ENCODE peak calls at places on chromosomes 2 and 18, in nine cellular contexts. S is adrenal gland, A is HCT116, F is thyroid gland, K is K562, D is breast epithelium, M is uterus, B is ovary, U is heart left ventricle. T is an unnamed sample.

GRCh38 chr2:84959045-84959493 is 11.9 kb upstream of the KCMF1 start:
- DNase-seq in S (no peak), F (no peak), M (no peak), A (peak; percentile 57), K (no peak), B (no peak), D (no peak), U (no peak), T (no peak)

GRCh38 chr18:42174909-42175308 is 219.9 kb downstream of the PIK3C3 start:
- DNase-seq in D (no peak), A (no peak), U (no peak), B (no peak), F (peak; percentile 25), K (no peak), S (no peak), M (no peak), T (no peak)

GRCh38 chr2:239204143-239204875 is 196.5 kb downstream of the HDAC4 start:
- DNase-seq in K (no peak), F (no peak), B (no peak), M (no peak), U (no peak), A (no peak), D (no peak), S (no peak), T (no peak)

GRCh38 chr18:24773101-24773500 is 312.7 kb downstream of the HRH4 start:
- DNase-seq in A (no peak), D (no peak), F (no peak), M (no peak), U (no peak), K (no peak), B (no peak), S (no peak), T (no peak)

GRCh38 chr2:156784034-156784433 is 347.9 kb downstream of the GPD2 start:
- DNase-seq in S (no peak), U (no peak), D (no peak), F (no peak), B (no peak), K (no peak), M (no peak), A (no peak), T (no peak)

GRCh38 chr18:77206676-77207370 is 42.8 kb upstream of the GALR1 start:
- DNase-seq in B (peak; percentile 74), A (no peak), D (no peak), F (peak; percentile 29), M (peak; percentile 79), K (no peak), U (no peak), S (no peak), T (no peak)

GRCh38 chr18:36284671-36285295 is 12.7 kb upstream of the FHOD3 start:
- DNase-seq in U (no peak), A (peak; percentile 60), F (peak; percentile 44), M (no peak), D (no peak), K (peak; percentile 51), S (peak; percentile 74), B (peak; percentile 66), T (no peak)

GRCh38 chr2:134660619-134661403 is 58.0 kb downstream of the TMEM163 start:
- DNase-seq in S (no peak), K (no peak), F (no peak), U (no peak), A (no peak), B (no peak), M (no peak), D (no peak), T (no peak)

GRCh38 chr2:27171351-27171848 is 22.6 kb downstream of the TCF23 start:
- DNase-seq in M (no peak), F (no peak), K (no peak), B (no peak), U (no peak), S (no peak), A (no peak), D (no peak), T (no peak)

GRCh38 chr2:19228092-19228670 is 130.2 kb downstream of the OSR1 start:
- DNase-seq in M (no peak), F (no peak), K (no peak), D (no peak), A (no peak), S (no peak), U (no peak), B (no peak), T (no peak)

GRCh38 chr2:54634012-54634411 is 89.5 kb upstream of the EML6 start:
- DNase-seq in M (no peak), B (no peak), S (no peak), U (no peak), K (no peak), F (no peak), A (no peak), D (no peak), T (no peak)

GRCh38 chr2:182378759-182379158 is 48.1 kb downstream of the PDE1A start:
- DNase-seq in D (no peak), A (no peak), M (no peak), U (no peak), S (no peak), F (no peak), B (no peak), K (no peak), T (no peak)

GRCh38 chr2:86025229-86025820 is 80.4 kb downstream of the POLR1A start:
- DNase-seq in F (peak; percentile 42), K (no peak), U (no peak), S (no peak), M (no peak), D (no peak), B (no peak), A (no peak), T (no peak)

GRCh38 chr2:26559556-26559955 is 81.6 kb downstream of the CIB4 start:
- DNase-seq in B (no peak), S (no peak), U (no peak), F (no peak), A (no peak), D (no peak), K (no peak), M (no peak), T (no peak)

GRCh38 chr2:197297262-197297661 is 13.3 kb downstream of the ANKRD44 start:
- DNase-seq in F (no peak), K (no peak), M (no peak), D (no peak), U (no peak), A (no peak), B (no peak), S (no peak), T (no peak)

DNA sequence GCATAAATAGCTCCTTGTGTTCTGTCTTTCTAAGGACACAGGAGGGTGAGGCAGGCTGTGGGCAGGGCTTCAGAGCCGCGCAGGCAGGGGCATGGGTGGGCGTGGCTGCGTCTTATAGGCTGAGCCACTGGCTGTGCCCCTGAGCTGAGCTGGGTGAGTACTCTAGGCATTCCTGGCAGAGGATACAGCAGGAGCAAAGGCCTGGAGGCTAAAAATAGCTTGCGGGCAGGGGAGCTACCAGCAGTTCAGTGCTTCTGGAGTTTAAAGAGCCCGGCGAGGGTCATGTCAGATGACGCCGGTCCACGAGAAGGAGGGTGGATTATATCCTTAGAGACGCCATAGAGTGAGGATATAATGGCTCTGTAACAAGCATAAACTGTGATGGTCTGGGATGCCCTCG is 31.5 kb upstream of the PDIA6 start:
- DNase-seq in D (no peak), M (no peak), S (peak; percentile 93), K (no peak), A (no peak), F (peak; percentile 86), B (no peak), U (peak; percentile 85), T (no peak)
- TF ChIP-seq POLR2A in D (no peak), M (no peak), S (peak; percentile 14), K (no peak), A (no peak), F (peak; percentile 11), B (no peak), U (no peak), T (no peak)

GRCh38 chr2:88055436-88056128 is at the start of gene KRCC1:
- DNase-seq in M (peak; percentile 94), K (peak; percentile 95), U (peak; percentile 97), A (peak; percentile 92), S (peak; percentile 96), B (peak; percentile 93), F (peak; percentile 96), D (peak; percentile 95), T (peak; percentile 85)
- TF ChIP-seq POLR2A in M (peak; percentile 97), K (peak; percentile 96), U (no peak), A (peak; percentile 88), S (peak; percentile 95), B (peak; percentile 86), F (peak; percentile 97), D (peak; percentile 94), T (peak; percentile 97)

DNA sequence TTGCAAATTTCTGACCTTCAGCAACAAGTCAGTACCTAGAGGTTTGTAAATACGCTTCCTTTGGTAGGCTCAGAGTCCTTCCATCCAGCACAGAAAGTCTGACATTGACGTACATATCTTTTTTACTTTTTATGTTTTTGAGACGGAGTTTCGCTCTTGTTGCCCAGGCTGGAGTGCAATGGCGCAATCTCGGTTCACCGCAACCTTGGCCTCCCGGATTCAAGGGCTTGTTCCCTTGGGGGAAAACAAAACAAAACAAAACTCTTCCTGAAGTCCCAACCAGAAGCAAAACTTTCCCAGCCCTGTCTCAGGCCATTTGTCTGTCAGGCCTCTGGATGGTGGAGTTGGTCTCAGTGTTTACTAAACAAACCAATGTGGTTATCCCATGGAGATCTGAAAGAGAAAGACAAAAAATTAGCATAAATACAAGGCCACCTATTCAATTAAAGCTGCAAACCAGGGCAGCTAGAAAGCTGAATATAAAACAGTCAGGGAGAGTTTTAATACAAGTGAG is 29.6 kb upstream of the ATL2 start:
- DNase-seq in F (peak; percentile 17), D (peak; percentile 74), B (peak; percentile 85), K (no peak), M (peak; percentile 55), U (peak; percentile 26), A (no peak), S (peak; percentile 80), T (no peak)
- TF ChIP-seq POLR2A in F (no peak), D (no peak), B (no peak), K (no peak), M (no peak), U (no peak), A (no peak), S (no peak), T (no peak)

GRCh38 chr2:990970-991369 is 40.3 kb downstream of the SNTG2 start:
- DNase-seq in F (no peak), A (no peak), S (no peak), B (no peak), U (no peak), M (no peak), D (no peak), K (no peak), T (no peak)

GRCh38 chr2:989766-990467 is 39.3 kb downstream of the SNTG2 start:
- DNase-seq in D (no peak), K (no peak), F (no peak), A (no peak), M (no peak), S (no peak), U (no peak), B (no peak), T (no peak)

GRCh38 chr2:985317-985898 is 34.8 kb downstream of the SNTG2 start:
- DNase-seq in B (no peak), A (no peak), F (no peak), S (no peak), M (no peak), K (no peak), D (no peak), U (no peak), T (no peak)

DNA sequence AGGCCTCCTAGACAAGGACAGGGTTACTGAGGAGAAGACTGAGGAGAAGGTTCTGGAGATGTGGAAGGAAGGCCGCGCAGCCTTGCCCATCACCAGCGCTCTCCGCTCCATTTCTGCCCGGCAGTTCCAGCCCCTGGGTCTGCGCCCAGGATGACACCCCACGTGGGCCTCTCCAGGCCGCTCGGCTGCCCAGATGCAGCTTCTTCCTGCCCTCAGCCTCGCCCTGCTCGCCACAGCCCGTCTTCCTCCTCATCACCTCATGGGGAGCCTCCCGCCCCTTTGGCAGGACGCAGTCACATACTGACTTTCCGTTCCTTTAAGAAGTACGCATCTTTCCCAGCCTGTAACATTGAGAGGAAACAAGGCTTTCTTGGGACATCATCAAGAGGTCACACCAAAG is 37.1 kb downstream of the SNTG2 start:
- DNase-seq in S (no peak), B (no peak), M (no peak), U (no peak), F (no peak), A (no peak), D (no peak), K (no peak), T (no peak)
- TF ChIP-seq POLR2A in S (no peak), B (no peak), M (no peak), U (no peak), F (no peak), A (no peak), D (no peak), K (no peak), T (no peak)